ENCODE peak calls at places on chromosomes 12 and 14, in ten cellular contexts. One of them, this sample, is unnamed.

GRCh38 chr14:55245657-55246268 is 25.5 kb upstream of the FBXO34 start:
- DNase-seq in CD8-positive, alpha-beta memory T cell: peak; percentile 25
- DNase-seq in aorta: no peak
- DNase-seq in cardiac muscle cell: peak; percentile 38
- DNase-seq in ovary: no peak
- DNase-seq in astrocyte of the spinal cord: peak; percentile 23
- DNase-seq in tibial nerve: no peak
- DNase-seq in heart right ventricle: no peak
- DNase-seq in thoracic aorta: no peak
- DNase-seq in foreskin fibroblast: peak; percentile 57
- DNase-seq in this sample: no peak

GRCh38 chr12:99455350-99456037 is 192.1 kb upstream of the GARIN6 start:
- DNase-seq in CD8-positive, alpha-beta memory T cell: no peak
- DNase-seq in aorta: peak; percentile 64
- DNase-seq in cardiac muscle cell: no peak
- DNase-seq in ovary: no peak
- DNase-seq in astrocyte of the spinal cord: peak; percentile 94
- DNase-seq in tibial nerve: no peak
- DNase-seq in heart right ventricle: no peak
- DNase-seq in thoracic aorta: no peak
- DNase-seq in foreskin fibroblast: peak; percentile 30
- DNase-seq in this sample: no peak

GRCh38 chr14:89304972-89305703 is 111.9 kb downstream of the FOXN3 start:
- DNase-seq in CD8-positive, alpha-beta memory T cell: no peak
- DNase-seq in aorta: peak; percentile 75
- DNase-seq in cardiac muscle cell: no peak
- DNase-seq in ovary: peak; percentile 53
- DNase-seq in astrocyte of the spinal cord: peak; percentile 71
- DNase-seq in tibial nerve: no peak
- DNase-seq in heart right ventricle: no peak
- DNase-seq in thoracic aorta: no peak
- DNase-seq in foreskin fibroblast: peak; percentile 58
- DNase-seq in this sample: no peak

GRCh38 chr12:95178136-95178535 is 39.1 kb downstream of the FGD6 start:
- DNase-seq in CD8-positive, alpha-beta memory T cell: no peak
- DNase-seq in aorta: no peak
- DNase-seq in cardiac muscle cell: no peak
- DNase-seq in ovary: no peak
- DNase-seq in astrocyte of the spinal cord: no peak
- DNase-seq in tibial nerve: no peak
- DNase-seq in heart right ventricle: no peak
- DNase-seq in thoracic aorta: no peak
- DNase-seq in foreskin fibroblast: no peak
- DNase-seq in this sample: no peak

GRCh38 chr14:72619881-72620280 is 274.0 kb downstream of the DPF3 start:
- DNase-seq in CD8-positive, alpha-beta memory T cell: no peak
- DNase-seq in aorta: no peak
- DNase-seq in cardiac muscle cell: no peak
- DNase-seq in ovary: no peak
- DNase-seq in astrocyte of the spinal cord: no peak
- DNase-seq in tibial nerve: no peak
- DNase-seq in heart right ventricle: no peak
- DNase-seq in thoracic aorta: no peak
- DNase-seq in foreskin fibroblast: no peak
- DNase-seq in this sample: no peak

GRCh38 chr14:27672047-27672446 is 1074.2 kb upstream of the NOVA1 start:
- DNase-seq in CD8-positive, alpha-beta memory T cell: no peak
- DNase-seq in aorta: no peak
- DNase-seq in cardiac muscle cell: no peak
- DNase-seq in ovary: no peak
- DNase-seq in astrocyte of the spinal cord: no peak
- DNase-seq in tibial nerve: no peak
- DNase-seq in heart right ventricle: no peak
- DNase-seq in thoracic aorta: no peak
- DNase-seq in foreskin fibroblast: no peak
- DNase-seq in this sample: no peak

GRCh38 chr12:38771871-38772270 is 133.5 kb downstream of the CPNE8 start:
- DNase-seq in CD8-positive, alpha-beta memory T cell: peak; percentile 1
- DNase-seq in aorta: no peak
- DNase-seq in cardiac muscle cell: no peak
- DNase-seq in ovary: no peak
- DNase-seq in astrocyte of the spinal cord: no peak
- DNase-seq in tibial nerve: no peak
- DNase-seq in heart right ventricle: no peak
- DNase-seq in thoracic aorta: no peak
- DNase-seq in foreskin fibroblast: no peak
- DNase-seq in this sample: no peak

GRCh38 chr12:86367137-86367536 is 110.9 kb upstream of the MGAT4C start:
- DNase-seq in CD8-positive, alpha-beta memory T cell: no peak
- DNase-seq in aorta: no peak
- DNase-seq in cardiac muscle cell: peak; percentile 6
- DNase-seq in ovary: no peak
- DNase-seq in astrocyte of the spinal cord: no peak
- DNase-seq in tibial nerve: no peak
- DNase-seq in heart right ventricle: no peak
- DNase-seq in thoracic aorta: no peak
- DNase-seq in foreskin fibroblast: no peak
- DNase-seq in this sample: no peak

GRCh38 chr12:129911437-129912049 is 7.7 kb upstream of the TMEM132D start:
- DNase-seq in CD8-positive, alpha-beta memory T cell: no peak
- DNase-seq in aorta: no peak
- DNase-seq in cardiac muscle cell: peak; percentile 76
- DNase-seq in ovary: no peak
- DNase-seq in astrocyte of the spinal cord: peak; percentile 58
- DNase-seq in tibial nerve: no peak
- DNase-seq in heart right ventricle: peak; percentile 22
- DNase-seq in thoracic aorta: no peak
- DNase-seq in foreskin fibroblast: peak; percentile 4
- DNase-seq in this sample: no peak

GRCh38 chr12:25052191-25053020 is 103.5 kb upstream of the BCAT1 start:
- DNase-seq in CD8-positive, alpha-beta memory T cell: peak; percentile 87
- DNase-seq in aorta: peak; percentile 51
- DNase-seq in cardiac muscle cell: peak; percentile 48
- DNase-seq in ovary: no peak
- DNase-seq in astrocyte of the spinal cord: no peak
- DNase-seq in tibial nerve: no peak
- DNase-seq in heart right ventricle: no peak
- DNase-seq in thoracic aorta: no peak
- DNase-seq in foreskin fibroblast: no peak
- DNase-seq in this sample: peak; percentile 5

GRCh38 chr14:105926415-105927093 is 400.2 kb downstream of the TMEM121 start:
- DNase-seq in CD8-positive, alpha-beta memory T cell: no peak
- DNase-seq in aorta: no peak
- DNase-seq in cardiac muscle cell: no peak
- DNase-seq in ovary: no peak
- DNase-seq in astrocyte of the spinal cord: no peak
- DNase-seq in tibial nerve: no peak
- DNase-seq in heart right ventricle: no peak
- DNase-seq in thoracic aorta: no peak
- DNase-seq in foreskin fibroblast: no peak
- DNase-seq in this sample: no peak

GRCh38 chr14:24941719-24942118 is 108.2 kb downstream of the STXBP6 start:
- DNase-seq in CD8-positive, alpha-beta memory T cell: no peak
- DNase-seq in aorta: no peak
- DNase-seq in cardiac muscle cell: peak; percentile 65
- DNase-seq in ovary: no peak
- DNase-seq in astrocyte of the spinal cord: no peak
- DNase-seq in tibial nerve: no peak
- DNase-seq in heart right ventricle: no peak
- DNase-seq in thoracic aorta: no peak
- DNase-seq in foreskin fibroblast: no peak
- DNase-seq in this sample: no peak

GRCh38 chr12:5078423-5078822 is 34.7 kb downstream of the KCNA5 start:
- DNase-seq in CD8-positive, alpha-beta memory T cell: no peak
- DNase-seq in aorta: peak; percentile 93
- DNase-seq in cardiac muscle cell: peak; percentile 94
- DNase-seq in ovary: no peak
- DNase-seq in astrocyte of the spinal cord: no peak
- DNase-seq in tibial nerve: no peak
- DNase-seq in heart right ventricle: peak; percentile 75
- DNase-seq in thoracic aorta: peak; percentile 72
- DNase-seq in foreskin fibroblast: no peak
- DNase-seq in this sample: no peak

GRCh38 chr14:94679106-94679819 is 67.1 kb downstream of the SERPINA3 start:
- DNase-seq in CD8-positive, alpha-beta memory T cell: no peak
- DNase-seq in aorta: no peak
- DNase-seq in cardiac muscle cell: no peak
- DNase-seq in ovary: no peak
- DNase-seq in astrocyte of the spinal cord: no peak
- DNase-seq in tibial nerve: no peak
- DNase-seq in heart right ventricle: no peak
- DNase-seq in thoracic aorta: no peak
- DNase-seq in foreskin fibroblast: no peak
- DNase-seq in this sample: no peak

DNA sequence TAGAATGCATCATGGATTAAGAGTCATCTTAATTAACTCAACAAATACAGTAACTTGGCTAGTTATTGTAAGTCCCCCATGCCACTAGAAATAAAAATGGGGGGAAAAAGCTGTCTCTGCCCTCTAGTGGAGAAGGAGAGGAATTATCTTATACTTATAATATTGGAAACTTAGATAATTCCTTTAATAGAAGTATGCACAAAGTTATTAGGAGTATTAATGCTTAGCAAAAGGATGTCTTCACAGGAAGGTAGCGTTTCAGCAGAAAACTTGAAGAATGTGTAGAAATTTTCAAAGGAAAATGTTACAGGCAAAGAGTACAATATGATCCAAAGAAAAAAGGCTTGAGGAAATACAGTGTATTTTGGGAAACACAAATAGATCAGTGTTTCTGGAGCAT is 19.8 kb downstream of the OR5AU1 start:
- DNase-seq in CD8-positive, alpha-beta memory T cell: no peak
- DNase-seq in aorta: no peak
- DNase-seq in cardiac muscle cell: peak; percentile 12
- DNase-seq in ovary: no peak
- DNase-seq in astrocyte of the spinal cord: peak; percentile 11
- DNase-seq in tibial nerve: no peak
- DNase-seq in heart right ventricle: no peak
- DNase-seq in thoracic aorta: no peak
- DNase-seq in foreskin fibroblast: peak; percentile 18
- DNase-seq in this sample: no peak
- H3K4me3 ChIP-seq in CD8-positive, alpha-beta memory T cell: no peak overlapping the region
- H3K4me3 ChIP-seq in aorta: no peak overlapping the region
- H3K4me3 ChIP-seq in cardiac muscle cell: no peak overlapping the region
- H3K4me3 ChIP-seq in ovary: no peak overlapping the region
- H3K4me3 ChIP-seq in astrocyte of the spinal cord: no peak overlapping the region
- H3K4me3 ChIP-seq in tibial nerve: no peak overlapping the region
- H3K4me3 ChIP-seq in heart right ventricle: no peak overlapping the region
- H3K4me3 ChIP-seq in thoracic aorta: no peak overlapping the region
- H3K4me3 ChIP-seq in foreskin fibroblast: no peak overlapping the region
- H3K4me3 ChIP-seq in this sample: no peak overlapping the region

GRCh38 chr12:118016424-118017264 is at the start of gene RFC5:
- DNase-seq in CD8-positive, alpha-beta memory T cell: peak; percentile 95
- DNase-seq in aorta: peak; percentile 99
- DNase-seq in cardiac muscle cell: peak; percentile 100
- DNase-seq in ovary: peak; percentile 99
- DNase-seq in astrocyte of the spinal cord: peak; percentile 97
- DNase-seq in tibial nerve: peak; percentile 98
- DNase-seq in heart right ventricle: peak; percentile 99
- DNase-seq in thoracic aorta: peak; percentile 93
- DNase-seq in foreskin fibroblast: peak; percentile 99
- DNase-seq in this sample: peak; percentile 96

GRCh38 chr12:118015306-118015705 is 1.2 kb upstream of the RFC5 start:
- DNase-seq in CD8-positive, alpha-beta memory T cell: no peak
- DNase-seq in aorta: no peak
- DNase-seq in cardiac muscle cell: no peak
- DNase-seq in ovary: no peak
- DNase-seq in astrocyte of the spinal cord: no peak
- DNase-seq in tibial nerve: no peak
- DNase-seq in heart right ventricle: no peak
- DNase-seq in thoracic aorta: no peak
- DNase-seq in foreskin fibroblast: no peak
- DNase-seq in this sample: no peak

GRCh38 chr12:118017926-118018325 is 1.4 kb downstream of the RFC5 start:
- DNase-seq in CD8-positive, alpha-beta memory T cell: no peak
- DNase-seq in aorta: no peak
- DNase-seq in cardiac muscle cell: no peak
- DNase-seq in ovary: no peak
- DNase-seq in astrocyte of the spinal cord: no peak
- DNase-seq in tibial nerve: no peak
- DNase-seq in heart right ventricle: no peak
- DNase-seq in thoracic aorta: no peak
- DNase-seq in foreskin fibroblast: no peak
- DNase-seq in this sample: no peak

GRCh38 chr12:118013283-118013682 is 3.2 kb upstream of the RFC5 start:
- DNase-seq in CD8-positive, alpha-beta memory T cell: no peak
- DNase-seq in aorta: no peak
- DNase-seq in cardiac muscle cell: no peak
- DNase-seq in ovary: no peak
- DNase-seq in astrocyte of the spinal cord: no peak
- DNase-seq in tibial nerve: no peak
- DNase-seq in heart right ventricle: no peak
- DNase-seq in thoracic aorta: no peak
- DNase-seq in foreskin fibroblast: no peak
- DNase-seq in this sample: no peak

GRCh38 chr12:118015944-118016343 is 559 bp upstream of the RFC5 start:
- DNase-seq in CD8-positive, alpha-beta memory T cell: no peak
- DNase-seq in aorta: no peak
- DNase-seq in cardiac muscle cell: no peak
- DNase-seq in ovary: no peak
- DNase-seq in astrocyte of the spinal cord: no peak
- DNase-seq in tibial nerve: no peak
- DNase-seq in heart right ventricle: no peak
- DNase-seq in thoracic aorta: no peak
- DNase-seq in foreskin fibroblast: no peak
- DNase-seq in this sample: no peak
- H3K4me3 ChIP-seq in CD8-positive, alpha-beta memory T cell: peak overlapping the region; percentile 92
- H3K4me3 ChIP-seq in aorta: peak overlapping the region; percentile 13
- H3K4me3 ChIP-seq in cardiac muscle cell: no peak overlapping the region
- H3K4me3 ChIP-seq in ovary: peak overlapping the region; percentile 96
- H3K4me3 ChIP-seq in astrocyte of the spinal cord: peak overlapping the region; percentile 70
- H3K4me3 ChIP-seq in tibial nerve: peak overlapping the region; percentile 68
- H3K4me3 ChIP-seq in heart right ventricle: peak overlapping the region; percentile 98
- H3K4me3 ChIP-seq in thoracic aorta: peak overlapping the region; percentile 86
- H3K4me3 ChIP-seq in foreskin fibroblast: peak overlapping the region; percentile 92
- H3K4me3 ChIP-seq in this sample: peak overlapping the region; percentile 81

DNA sequence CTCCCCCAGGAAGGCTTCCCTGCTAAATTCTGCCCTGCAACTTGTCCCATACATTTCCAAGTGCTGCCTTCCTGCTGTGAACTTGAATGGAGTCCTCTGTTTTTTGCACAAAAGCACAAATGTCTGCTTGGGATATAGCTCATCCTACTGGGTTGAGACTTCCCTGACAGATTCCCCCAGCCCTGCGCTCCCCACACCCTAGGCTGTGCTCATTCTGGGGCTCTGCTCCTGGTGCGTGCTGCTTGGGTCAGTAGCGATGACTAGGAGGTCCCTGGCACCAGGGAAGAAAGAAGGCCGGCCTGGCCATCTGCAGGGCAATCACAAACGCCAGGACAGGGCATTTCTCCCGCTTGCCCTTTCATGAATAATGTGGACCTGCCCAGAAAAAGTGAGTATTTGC is 29.2 kb upstream of the FKBP4 start:
- DNase-seq in CD8-positive, alpha-beta memory T cell: no peak
- DNase-seq in aorta: no peak
- DNase-seq in cardiac muscle cell: no peak
- DNase-seq in ovary: no peak
- DNase-seq in astrocyte of the spinal cord: no peak
- DNase-seq in tibial nerve: no peak
- DNase-seq in heart right ventricle: no peak
- DNase-seq in thoracic aorta: no peak
- DNase-seq in foreskin fibroblast: no peak
- DNase-seq in this sample: no peak
- H3K4me3 ChIP-seq in CD8-positive, alpha-beta memory T cell: no peak overlapping the region
- H3K4me3 ChIP-seq in aorta: no peak overlapping the region
- H3K4me3 ChIP-seq in cardiac muscle cell: no peak overlapping the region
- H3K4me3 ChIP-seq in ovary: no peak overlapping the region
- H3K4me3 ChIP-seq in astrocyte of the spinal cord: no peak overlapping the region
- H3K4me3 ChIP-seq in tibial nerve: no peak overlapping the region
- H3K4me3 ChIP-seq in heart right ventricle: no peak overlapping the region
- H3K4me3 ChIP-seq in thoracic aorta: no peak overlapping the region
- H3K4me3 ChIP-seq in foreskin fibroblast: no peak overlapping the region
- H3K4me3 ChIP-seq in this sample: no peak overlapping the region

GRCh38 chr14:76376409-76376877 is 506 bp downstream of the ESRRB start:
- DNase-seq in CD8-positive, alpha-beta memory T cell: no peak
- DNase-seq in aorta: no peak
- DNase-seq in cardiac muscle cell: no peak
- DNase-seq in ovary: no peak
- DNase-seq in astrocyte of the spinal cord: no peak
- DNase-seq in tibial nerve: no peak
- DNase-seq in heart right ventricle: no peak
- DNase-seq in thoracic aorta: no peak
- DNase-seq in foreskin fibroblast: no peak
- DNase-seq in this sample: no peak
- H3K4me3 ChIP-seq in CD8-positive, alpha-beta memory T cell: no peak overlapping the region
- H3K4me3 ChIP-seq in aorta: no peak overlapping the region
- H3K4me3 ChIP-seq in cardiac muscle cell: peak overlapping the region; percentile 41
- H3K4me3 ChIP-seq in ovary: no peak overlapping the region
- H3K4me3 ChIP-seq in astrocyte of the spinal cord: no peak overlapping the region
- H3K4me3 ChIP-seq in tibial nerve: no peak overlapping the region
- H3K4me3 ChIP-seq in heart right ventricle: peak overlapping the region; percentile 14
- H3K4me3 ChIP-seq in thoracic aorta: peak overlapping the region; percentile 62
- H3K4me3 ChIP-seq in foreskin fibroblast: no peak overlapping the region
- H3K4me3 ChIP-seq in this sample: peak overlapping the region; percentile 32